ENCODE peak calls at places on chromosomes 5 and 9, in six cellular contexts. L, N, T, J, Z and C are unnamed samples.

GRCh38 chr9:14080940-14081621 is 232.9 kb downstream of the NFIB start:
- DNase-seq in T (peak), Z (no peak), J (peak), N (no peak), L (no peak), C (peak)

GRCh38 chr9:113622600-113623400 is 159.3 kb downstream of the RGS3 start:
- DNase-seq in Z (no peak), J (peak), L (peak), N (no peak), T (peak), C (peak)

GRCh38 chr9:111897831-111898144 is 1.2 kb downstream of the UGCG start:
- DNase-seq in N (peak), J (peak), Z (no peak), T (peak), L (no peak), C (peak)

GRCh38 chr5:73374520-73375235 is 73.9 kb downstream of the FOXD1 start:
- DNase-seq in J (peak), L (peak), N (no peak), Z (no peak), T (no peak), C (peak)

GRCh38 chr9:120711841-120712538 is 2.3 kb downstream of the MEGF9 start:
- DNase-seq in Z (no peak), N (no peak), J (peak), L (no peak), T (peak), C (no peak)

GRCh38 chr5:137611926-137612435 is 112.9 kb upstream of the SPOCK1 start:
- DNase-seq in N (no peak), T (no peak), L (no peak), J (no peak), Z (no peak), C (no peak)

GRCh38 chr5:2430606-2431005 is 320.9 kb downstream of the IRX2 start:
- DNase-seq in J (no peak), L (no peak), Z (no peak), T (no peak), N (no peak), C (no peak)

GRCh38 chr9:135524130-135524861 is 3.1 kb downstream of the LCN1 start:
- DNase-seq in T (no peak), Z (no peak), N (no peak), L (peak), J (no peak), C (no peak)

GRCh38 chr5:173742432-173742816 is 126.0 kb upstream of the BOD1 start:
- DNase-seq in T (peak), N (no peak), J (no peak), L (no peak), Z (no peak), C (no peak)

GRCh38 chr5:173884402-173885053 is 3.6 kb upstream of the CPEB4 start:
- DNase-seq in L (no peak), J (no peak), N (peak), T (peak), Z (no peak), C (no peak)

GRCh38 chr5:75002271-75002670 is 50.1 kb downstream of the GCNT4 start:
- DNase-seq in N (no peak), L (no peak), J (no peak), Z (no peak), T (no peak), C (no peak)

DNA sequence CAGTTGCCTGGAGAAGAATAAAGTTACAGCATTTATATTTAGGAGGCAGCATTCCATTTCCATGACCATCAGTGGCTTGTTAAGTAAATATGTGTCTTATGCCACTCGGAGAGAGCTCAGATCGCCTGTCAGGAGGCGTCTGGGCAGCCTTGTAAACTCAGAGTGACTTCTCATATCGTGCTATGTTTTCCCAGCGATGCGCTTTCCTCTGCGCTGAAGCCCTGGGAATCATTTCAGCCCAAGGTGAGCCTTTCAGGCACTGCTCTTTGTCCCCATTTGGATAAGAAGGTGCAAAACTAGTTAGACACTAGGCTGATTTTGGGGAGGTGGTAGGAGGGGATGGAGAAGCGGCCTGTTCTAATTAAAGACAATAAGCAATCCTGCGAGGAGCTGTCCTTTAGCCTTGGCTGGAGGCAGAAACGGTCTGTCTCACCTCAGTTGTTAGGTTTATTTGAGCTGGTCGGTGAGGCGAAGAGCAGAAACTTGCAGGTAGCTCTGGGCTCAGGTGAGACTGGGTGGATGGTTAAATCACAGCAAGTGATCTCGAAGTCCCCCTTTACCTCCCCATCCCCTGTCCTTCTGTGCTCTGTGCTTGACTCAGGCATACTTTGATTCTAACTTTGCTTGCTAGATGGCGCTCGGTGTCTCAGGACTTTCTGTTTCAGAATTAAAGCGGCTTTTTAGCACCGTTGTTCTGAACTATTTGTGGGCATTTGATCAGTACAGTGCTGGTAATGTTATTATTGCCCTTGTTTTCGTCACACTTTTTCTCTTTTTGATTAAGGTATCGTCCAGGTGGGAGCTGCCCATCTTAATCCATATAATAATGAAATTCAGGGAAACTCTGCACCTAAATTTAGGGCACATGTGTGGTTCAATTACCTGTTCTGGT is 24.6 kb downstream of the NR2F1 start:
- DNase-seq in L (peak), Z (peak), J (peak), T (peak), N (peak), C (peak)
- TF ChIP-seq CTCF in L (peak), Z (peak), J (peak), T (peak), N (peak), C (peak)

GRCh38 chr5:139747583-139748504 is 47.8 kb upstream of the PSD2 start:
- DNase-seq in Z (peak), T (peak), N (peak), L (no peak), J (no peak), C (peak)
- H3K4me3 ChIP-seq in Z (peak), T (peak), N (peak), L (peak), J (peak), C (peak)

GRCh38 chr9:133188006-133188842 is 20.8 kb downstream of the OBP2B start:
- DNase-seq in L (peak), N (no peak), J (peak), T (peak), Z (no peak), C (no peak)
- TF ChIP-seq CTCF in L (peak), N (no peak), J (peak), T (peak), Z (peak), C (peak)

GRCh38 chr9:33709241-33709640 is 86.1 kb upstream of the PRSS3 start:
- DNase-seq in J (no peak), L (no peak), Z (no peak), N (no peak), T (no peak), C (no peak)

GRCh38 chr9:33703430-33704096 is 91.8 kb upstream of the PRSS3 start:
- DNase-seq in T (no peak), Z (no peak), J (no peak), L (no peak), N (no peak), C (no peak)

DNA sequence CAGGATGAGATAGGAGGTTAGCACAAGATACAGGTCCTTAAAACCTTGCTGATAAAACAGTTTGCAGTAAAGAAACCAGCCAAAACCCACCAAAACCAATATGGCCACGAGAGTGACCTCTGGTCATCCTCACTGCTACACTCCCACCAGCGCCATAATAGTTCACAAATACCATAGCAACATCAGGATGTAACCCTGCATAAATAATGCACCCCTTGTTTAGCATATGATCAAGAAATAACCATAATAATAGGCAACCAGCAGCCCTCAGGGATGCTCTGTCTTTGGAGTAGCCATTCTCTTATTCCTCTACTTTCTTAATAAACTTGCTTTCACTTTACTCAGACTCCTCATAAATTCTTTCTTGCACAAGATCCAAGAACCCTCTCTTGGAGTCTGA is 86.9 kb upstream of the PRSS3 start:
- DNase-seq in Z (no peak), J (no peak), T (no peak), L (no peak), N (no peak), C (no peak)
- H3K4me3 ChIP-seq in Z (no peak), J (no peak), T (no peak), L (no peak), N (no peak), C (no peak)

GRCh38 chr5:98454904-98455303 is 318.6 kb upstream of the RGMB start:
- DNase-seq in Z (no peak), L (peak), T (no peak), J (peak), N (no peak), C (peak)
- TF ChIP-seq CTCF in Z (no peak), L (peak), T (no peak), J (peak), N (no peak), C (peak)

DNA sequence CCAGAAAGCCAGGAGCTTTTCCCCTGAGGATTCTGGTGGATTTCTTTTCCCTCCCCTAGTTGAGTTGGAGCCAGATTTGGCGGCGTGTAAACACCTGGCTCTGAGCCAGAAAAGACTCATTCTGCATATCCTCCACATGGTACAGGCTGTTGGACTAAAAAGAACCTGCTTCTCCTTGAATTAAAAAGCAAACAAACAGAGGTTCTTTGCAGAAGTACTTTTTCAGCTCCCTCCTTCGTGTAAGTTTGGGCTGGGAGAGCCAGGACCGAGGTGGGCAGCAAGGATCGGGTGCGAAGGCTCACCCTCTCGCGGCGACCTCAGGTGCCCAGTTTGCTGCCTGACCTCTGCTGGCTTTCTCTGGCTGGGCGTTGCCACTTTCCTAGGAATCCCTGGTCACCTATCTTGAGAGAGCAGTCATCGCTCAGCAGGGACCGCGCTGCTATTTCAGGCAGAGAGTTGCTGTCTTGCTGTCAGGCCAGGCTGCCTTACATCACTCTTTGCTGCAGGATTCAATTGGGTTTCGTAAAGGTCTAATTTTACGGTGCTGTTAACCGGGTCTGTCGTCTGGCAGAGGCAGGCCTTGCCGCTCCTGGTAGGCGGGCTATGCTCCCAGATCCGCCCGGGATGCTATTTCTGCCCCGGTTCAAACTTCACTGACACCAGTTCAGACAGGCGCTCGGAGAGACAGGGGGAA is 3.2 kb downstream of the PAPPA start:
- DNase-seq in L (peak), T (no peak), N (no peak), Z (peak), J (peak), C (peak)
- H3K4me3 ChIP-seq in L (peak), T (no peak), N (no peak), Z (peak), J (no peak), C (peak)

GRCh38 chr9:86241216-86241615 is 18.2 kb downstream of the C9orf153 start:
- DNase-seq in J (no peak), L (no peak), T (no peak), N (no peak), Z (no peak), C (no peak)

GRCh38 chr9:86242012-86242411 is 17.4 kb downstream of the C9orf153 start:
- DNase-seq in L (peak), Z (no peak), T (no peak), J (no peak), N (no peak), C (no peak)

GRCh38 chr9:86250123-86250522 is 9.3 kb downstream of the C9orf153 start:
- DNase-seq in Z (no peak), L (no peak), T (no peak), N (no peak), J (no peak), C (no peak)

GRCh38 chr9:86246752-86247161 is 12.7 kb downstream of the C9orf153 start:
- DNase-seq in T (peak), J (no peak), N (no peak), L (no peak), Z (peak), C (peak)
- TF ChIP-seq CTCF in T (peak), J (no peak), N (no peak), L (no peak), Z (no peak), C (no peak)

GRCh38 chr5:143051244-143052058 is 281.3 kb downstream of the ARHGAP26 start:
- DNase-seq in J (peak), N (no peak), Z (peak), T (peak), L (peak), C (peak)
- H3K4me3 ChIP-seq in J (no peak), N (no peak), Z (no peak), T (no peak), L (no peak), C (no peak)

GRCh38 chr5:128842241-128842640 is 123.0 kb upstream of the SLC27A6 start:
- DNase-seq in T (no peak), J (peak), N (no peak), Z (no peak), L (peak), C (no peak)
- TF ChIP-seq CTCF in T (no peak), J (no peak), N (no peak), Z (no peak), L (peak), C (no peak)

DNA sequence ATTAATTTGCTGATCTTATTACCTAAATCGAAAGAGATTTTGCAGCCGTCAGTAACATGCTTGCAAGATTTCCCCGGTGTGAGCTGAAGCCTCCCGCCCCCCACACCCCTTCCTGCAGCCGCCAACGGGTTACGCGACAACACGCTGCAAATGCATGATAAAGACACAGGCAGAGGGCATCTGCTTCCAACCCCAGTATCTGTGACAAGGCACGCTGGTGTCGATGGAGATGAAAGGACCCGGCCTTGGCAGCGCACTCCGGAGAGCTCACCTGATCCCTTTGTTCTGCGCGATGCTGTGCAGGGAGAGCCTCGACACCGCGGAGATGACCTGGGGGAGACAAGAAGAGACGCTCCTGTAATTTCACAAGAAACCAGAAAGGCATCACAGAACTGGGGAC is 123.0 kb upstream of the SARDH start:
- DNase-seq in N (no peak), J (no peak), Z (no peak), L (no peak), T (no peak), C (no peak)
- H3K4me3 ChIP-seq in N (no peak), J (no peak), Z (no peak), L (no peak), T (no peak), C (no peak)